ENCODE peak calls at places on chromosomes 6 and 20, in six cellular contexts. Y, U, K, C, J and P are unnamed samples.

GRCh38 chr6:2554651-2555050 is 196.1 kb downstream of the MYLK4 start:
- DNase-seq in Y (no peak), U (no peak), K (peak; percentile 18), C (no peak), J (no peak), P (no peak)

GRCh38 chr20:8535403-8536003 is 403.4 kb downstream of the PLCB1 start:
- DNase-seq in Y (no peak), U (peak; percentile 18), K (no peak), C (peak; percentile 25), J (no peak), P (no peak)

GRCh38 chr6:134740473-134741192 is 209.3 kb downstream of the ALDH8A1 start:
- DNase-seq in Y (peak; percentile 71), U (no peak), K (peak; percentile 73), C (no peak), J (no peak), P (no peak)

GRCh38 chr6:106512958-106513480 is 116.3 kb downstream of the RTN4IP1 start:
- DNase-seq in Y (peak; percentile 25), U (no peak), K (no peak), C (no peak), J (no peak), P (no peak)

GRCh38 chr6:15101130-15101529 is 144.7 kb upstream of the JARID2 start:
- DNase-seq in Y (no peak), U (no peak), K (no peak), C (no peak), J (no peak), P (no peak)

GRCh38 chr20:56414842-56415765 is 3.0 kb downstream of the CASS4 start:
- DNase-seq in Y (peak; percentile 37), U (no peak), K (no peak), C (no peak), J (no peak), P (no peak)

GRCh38 chr6:130198483-130199035 is 24.2 kb downstream of the SAMD3 start:
- DNase-seq in Y (no peak), U (no peak), K (no peak), C (no peak), J (no peak), P (no peak)

GRCh38 chr6:170137176-170137891 is 153.5 kb downstream of the DLL1 start:
- DNase-seq in Y (no peak), U (no peak), K (no peak), C (no peak), J (peak; percentile 25), P (peak; percentile 44)

GRCh38 chr6:35945650-35946025 is 24.7 kb upstream of the SRPK1 start:
- DNase-seq in Y (no peak), U (no peak), K (no peak), C (no peak), J (no peak), P (no peak)

GRCh38 chr20:59044796-59045195 is 2.2 kb upstream of the PRELID3B start:
- DNase-seq in Y (no peak), U (no peak), K (no peak), C (no peak), J (no peak), P (no peak)

GRCh38 chr6:118500130-118501015 is 47.7 kb upstream of the PLN start:
- DNase-seq in Y (no peak), U (no peak), K (peak; percentile 44), C (no peak), J (no peak), P (no peak)

GRCh38 chr6:28587011-28587745 is 61.5 kb downstream of the GPX5 start:
- DNase-seq in Y (peak; percentile 61), U (no peak), K (peak; percentile 96), C (peak; percentile 84), J (peak; percentile 73), P (peak; percentile 76)

GRCh38 chr6:166394036-166394892 is 11.5 kb upstream of the MPC1 start:
- DNase-seq in Y (no peak), U (no peak), K (no peak), C (no peak), J (no peak), P (peak; percentile 88)

GRCh38 chr6:90483116-90483839 is 103.6 kb downstream of the MAP3K7 start:
- DNase-seq in Y (no peak), U (no peak), K (no peak), C (no peak), J (no peak), P (no peak)

GRCh38 chr6:101851911-101852310 is 458.4 kb downstream of the GRIK2 start:
- DNase-seq in Y (no peak), U (no peak), K (no peak), C (no peak), J (no peak), P (no peak)

GRCh38 chr6:16684195-16684689 is 77.0 kb downstream of the ATXN1 start:
- DNase-seq in Y (no peak), U (no peak), K (no peak), C (no peak), J (no peak), P (no peak)

GRCh38 chr6:166412156-166412910 is 29.6 kb upstream of the MPC1 start:
- DNase-seq in Y (no peak), U (no peak), K (no peak), C (no peak), J (no peak), P (no peak)

GRCh38 chr6:135212935-135213334 is 31.8 kb downstream of the MYB start:
- DNase-seq in Y (peak; percentile 34), U (no peak), K (no peak), C (no peak), J (no peak), P (no peak)

GRCh38 chr20:14069796-14070195 is 74.5 kb downstream of the MACROD2 start:
- DNase-seq in Y (peak; percentile 78), U (no peak), K (no peak), C (no peak), J (no peak), P (no peak)

GRCh38 chr6:54335871-54336270 is 27.6 kb downstream of the TINAG start:
- DNase-seq in Y (peak; percentile 93), U (peak; percentile 5), K (no peak), C (peak; percentile 5), J (no peak), P (no peak)

GRCh38 chr6:127022297-127022696 is 96.2 kb upstream of the RSPO3 start:
- DNase-seq in Y (peak; percentile 24), U (no peak), K (peak; percentile 11), C (no peak), J (peak; percentile 72), P (no peak)

GRCh38 chr6:36499918-36500317 is 47.4 kb downstream of the STK38 start:
- DNase-seq in Y (peak; percentile 32), U (no peak), K (no peak), C (no peak), J (no peak), P (no peak)

GRCh38 chr6:163705923-163706322 is 291.4 kb downstream of the QKI start:
- DNase-seq in Y (no peak), U (no peak), K (no peak), C (no peak), J (no peak), P (no peak)

GRCh38 chr20:21526776-21527175 is 12.9 kb upstream of the NKX2-2 start:
- DNase-seq in Y (no peak), U (no peak), K (peak; percentile 11), C (no peak), J (no peak), P (no peak)

GRCh38 chr20:1734269-1734858 is 76.8 kb upstream of the SIRPG start:
- DNase-seq in Y (peak; percentile 7), U (peak; percentile 45), K (no peak), C (no peak), J (no peak), P (no peak)

GRCh38 chr20:37354210-37355195 is 8.6 kb downstream of the SRC start:
- DNase-seq in Y (no peak), U (no peak), K (no peak), C (no peak), J (peak; percentile 73), P (peak; percentile 36)